ENCODE peak calls at places on chromosomes 3 and 15, in ten cellular contexts. One of them, this sample, is unnamed.

GRCh38 chr3:190120161-190121060 is at the start of gene P3H2:
- DNase-seq in caudate nucleus: peak
- DNase-seq in Panc1: no peak
- DNase-seq in left lung: peak
- DNase-seq in Jurkat, Clone E6-1: no peak
- DNase-seq in fibroblast of mammary gland: peak
- DNase-seq in EL: peak
- DNase-seq in stimulated activated CD4-positive, alpha-beta T cell treated with anti-CD3 and anti-CD28 coated beads, Interleukin-2, amount 100 ng/mL, for 4 hours: no peak
- DNase-seq in M059J: peak
- DNase-seq in PC-3: peak
- DNase-seq in this sample: peak

GRCh38 chr3:4033296-4033695 is 234.1 kb downstream of the LRRN1 start:
- DNase-seq in caudate nucleus: no peak
- DNase-seq in Panc1: no peak
- DNase-seq in left lung: no peak
- DNase-seq in Jurkat, Clone E6-1: no peak
- DNase-seq in fibroblast of mammary gland: no peak
- DNase-seq in EL: no peak
- DNase-seq in stimulated activated CD4-positive, alpha-beta T cell treated with anti-CD3 and anti-CD28 coated beads, Interleukin-2, amount 100 ng/mL, for 4 hours: no peak
- DNase-seq in M059J: no peak
- DNase-seq in PC-3: no peak
- DNase-seq in this sample: no peak

GRCh38 chr3:194351080-194351672 is at the start of gene CPN2:
- DNase-seq in caudate nucleus: no peak
- DNase-seq in Panc1: no peak
- DNase-seq in left lung: no peak
- DNase-seq in Jurkat, Clone E6-1: no peak
- DNase-seq in fibroblast of mammary gland: no peak
- DNase-seq in EL: no peak
- DNase-seq in stimulated activated CD4-positive, alpha-beta T cell treated with anti-CD3 and anti-CD28 coated beads, Interleukin-2, amount 100 ng/mL, for 4 hours: no peak
- DNase-seq in M059J: no peak
- DNase-seq in PC-3: no peak
- DNase-seq in this sample: no peak

GRCh38 chr3:31423522-31423921 is 109.2 kb upstream of the STT3B start:
- DNase-seq in caudate nucleus: no peak
- DNase-seq in Panc1: no peak
- DNase-seq in left lung: no peak
- DNase-seq in Jurkat, Clone E6-1: no peak
- DNase-seq in fibroblast of mammary gland: peak
- DNase-seq in EL: peak
- DNase-seq in stimulated activated CD4-positive, alpha-beta T cell treated with anti-CD3 and anti-CD28 coated beads, Interleukin-2, amount 100 ng/mL, for 4 hours: no peak
- DNase-seq in M059J: peak
- DNase-seq in PC-3: no peak
- DNase-seq in this sample: no peak

GRCh38 chr3:173513123-173513522 is 115.6 kb downstream of the NLGN1 start:
- DNase-seq in caudate nucleus: no peak
- DNase-seq in Panc1: no peak
- DNase-seq in left lung: no peak
- DNase-seq in Jurkat, Clone E6-1: no peak
- DNase-seq in fibroblast of mammary gland: no peak
- DNase-seq in EL: no peak
- DNase-seq in stimulated activated CD4-positive, alpha-beta T cell treated with anti-CD3 and anti-CD28 coated beads, Interleukin-2, amount 100 ng/mL, for 4 hours: no peak
- DNase-seq in M059J: no peak
- DNase-seq in PC-3: no peak
- DNase-seq in this sample: no peak

GRCh38 chr3:3065876-3066275 is 44.3 kb downstream of the IL5RA start:
- DNase-seq in caudate nucleus: no peak
- DNase-seq in Panc1: no peak
- DNase-seq in left lung: no peak
- DNase-seq in Jurkat, Clone E6-1: no peak
- DNase-seq in fibroblast of mammary gland: peak
- DNase-seq in EL: no peak
- DNase-seq in stimulated activated CD4-positive, alpha-beta T cell treated with anti-CD3 and anti-CD28 coated beads, Interleukin-2, amount 100 ng/mL, for 4 hours: no peak
- DNase-seq in M059J: peak
- DNase-seq in PC-3: peak
- DNase-seq in this sample: no peak

GRCh38 chr3:188367741-188368140 is 213.8 kb downstream of the LPP start:
- DNase-seq in caudate nucleus: no peak
- DNase-seq in Panc1: no peak
- DNase-seq in left lung: no peak
- DNase-seq in Jurkat, Clone E6-1: no peak
- DNase-seq in fibroblast of mammary gland: no peak
- DNase-seq in EL: no peak
- DNase-seq in stimulated activated CD4-positive, alpha-beta T cell treated with anti-CD3 and anti-CD28 coated beads, Interleukin-2, amount 100 ng/mL, for 4 hours: no peak
- DNase-seq in M059J: no peak
- DNase-seq in PC-3: no peak
- DNase-seq in this sample: no peak

GRCh38 chr3:114792159-114792918 is 354.7 kb downstream of the ZBTB20 start:
- DNase-seq in caudate nucleus: no peak
- DNase-seq in Panc1: no peak
- DNase-seq in left lung: no peak
- DNase-seq in Jurkat, Clone E6-1: no peak
- DNase-seq in fibroblast of mammary gland: no peak
- DNase-seq in EL: no peak
- DNase-seq in stimulated activated CD4-positive, alpha-beta T cell treated with anti-CD3 and anti-CD28 coated beads, Interleukin-2, amount 100 ng/mL, for 4 hours: no peak
- DNase-seq in M059J: no peak
- DNase-seq in PC-3: no peak
- DNase-seq in this sample: no peak

GRCh38 chr15:81939604-81940440 is 106.0 kb downstream of the MEX3B start:
- DNase-seq in caudate nucleus: no peak
- DNase-seq in Panc1: peak
- DNase-seq in left lung: no peak
- DNase-seq in Jurkat, Clone E6-1: peak
- DNase-seq in fibroblast of mammary gland: peak
- DNase-seq in EL: peak
- DNase-seq in stimulated activated CD4-positive, alpha-beta T cell treated with anti-CD3 and anti-CD28 coated beads, Interleukin-2, amount 100 ng/mL, for 4 hours: no peak
- DNase-seq in M059J: no peak
- DNase-seq in PC-3: peak
- DNase-seq in this sample: peak

GRCh38 chr3:10352146-10352911 is 31.4 kb upstream of the SEC13 start:
- DNase-seq in caudate nucleus: no peak
- DNase-seq in Panc1: no peak
- DNase-seq in left lung: peak
- DNase-seq in Jurkat, Clone E6-1: no peak
- DNase-seq in fibroblast of mammary gland: peak
- DNase-seq in EL: peak
- DNase-seq in stimulated activated CD4-positive, alpha-beta T cell treated with anti-CD3 and anti-CD28 coated beads, Interleukin-2, amount 100 ng/mL, for 4 hours: no peak
- DNase-seq in M059J: peak
- DNase-seq in PC-3: peak
- DNase-seq in this sample: no peak

GRCh38 chr15:47618216-47618615 is 99.1 kb upstream of the SEMA6D start:
- DNase-seq in caudate nucleus: peak
- DNase-seq in Panc1: no peak
- DNase-seq in left lung: no peak
- DNase-seq in Jurkat, Clone E6-1: no peak
- DNase-seq in fibroblast of mammary gland: no peak
- DNase-seq in EL: no peak
- DNase-seq in stimulated activated CD4-positive, alpha-beta T cell treated with anti-CD3 and anti-CD28 coated beads, Interleukin-2, amount 100 ng/mL, for 4 hours: no peak
- DNase-seq in M059J: no peak
- DNase-seq in PC-3: no peak
- DNase-seq in this sample: no peak

GRCh38 chr15:70494861-70495571 is 268.3 kb downstream of the UACA start:
- DNase-seq in caudate nucleus: no peak
- DNase-seq in Panc1: peak
- DNase-seq in left lung: no peak
- DNase-seq in Jurkat, Clone E6-1: no peak
- DNase-seq in fibroblast of mammary gland: peak
- DNase-seq in EL: peak
- DNase-seq in stimulated activated CD4-positive, alpha-beta T cell treated with anti-CD3 and anti-CD28 coated beads, Interleukin-2, amount 100 ng/mL, for 4 hours: no peak
- DNase-seq in M059J: peak
- DNase-seq in PC-3: peak
- DNase-seq in this sample: peak

GRCh38 chr3:184417619-184418327 is 37.9 kb downstream of the CHRD start:
- DNase-seq in caudate nucleus: no peak
- DNase-seq in Panc1: peak
- DNase-seq in left lung: peak
- DNase-seq in Jurkat, Clone E6-1: peak
- DNase-seq in fibroblast of mammary gland: peak
- DNase-seq in EL: peak
- DNase-seq in stimulated activated CD4-positive, alpha-beta T cell treated with anti-CD3 and anti-CD28 coated beads, Interleukin-2, amount 100 ng/mL, for 4 hours: peak
- DNase-seq in M059J: peak
- DNase-seq in PC-3: peak
- DNase-seq in this sample: peak

GRCh38 chr3:115960799-115961198 is 337.5 kb downstream of the GAP43 start:
- DNase-seq in caudate nucleus: peak
- DNase-seq in Panc1: no peak
- DNase-seq in left lung: no peak
- DNase-seq in Jurkat, Clone E6-1: peak
- DNase-seq in fibroblast of mammary gland: no peak
- DNase-seq in EL: no peak
- DNase-seq in stimulated activated CD4-positive, alpha-beta T cell treated with anti-CD3 and anti-CD28 coated beads, Interleukin-2, amount 100 ng/mL, for 4 hours: no peak
- DNase-seq in M059J: no peak
- DNase-seq in PC-3: no peak
- DNase-seq in this sample: no peak

GRCh38 chr15:92634046-92634445 is 21.5 kb downstream of the FAM174B start:
- DNase-seq in caudate nucleus: no peak
- DNase-seq in Panc1: no peak
- DNase-seq in left lung: no peak
- DNase-seq in Jurkat, Clone E6-1: no peak
- DNase-seq in fibroblast of mammary gland: no peak
- DNase-seq in EL: no peak
- DNase-seq in stimulated activated CD4-positive, alpha-beta T cell treated with anti-CD3 and anti-CD28 coated beads, Interleukin-2, amount 100 ng/mL, for 4 hours: no peak
- DNase-seq in M059J: peak
- DNase-seq in PC-3: no peak
- DNase-seq in this sample: no peak

GRCh38 chr15:68184616-68185470 is 20.3 kb downstream of the CALML4 start:
- DNase-seq in caudate nucleus: no peak
- DNase-seq in Panc1: no peak
- DNase-seq in left lung: no peak
- DNase-seq in Jurkat, Clone E6-1: no peak
- DNase-seq in fibroblast of mammary gland: no peak
- DNase-seq in EL: no peak
- DNase-seq in stimulated activated CD4-positive, alpha-beta T cell treated with anti-CD3 and anti-CD28 coated beads, Interleukin-2, amount 100 ng/mL, for 4 hours: no peak
- DNase-seq in M059J: no peak
- DNase-seq in PC-3: no peak
- DNase-seq in this sample: no peak

GRCh38 chr15:66229790-66230460 is 23.6 kb downstream of the MEGF11 start:
- DNase-seq in caudate nucleus: no peak
- DNase-seq in Panc1: no peak
- DNase-seq in left lung: no peak
- DNase-seq in Jurkat, Clone E6-1: no peak
- DNase-seq in fibroblast of mammary gland: no peak
- DNase-seq in EL: no peak
- DNase-seq in stimulated activated CD4-positive, alpha-beta T cell treated with anti-CD3 and anti-CD28 coated beads, Interleukin-2, amount 100 ng/mL, for 4 hours: no peak
- DNase-seq in M059J: no peak
- DNase-seq in PC-3: no peak
- DNase-seq in this sample: no peak

GRCh38 chr15:88185584-88185983 is 71.0 kb downstream of the NTRK3 start:
- DNase-seq in caudate nucleus: no peak
- DNase-seq in Panc1: no peak
- DNase-seq in left lung: no peak
- DNase-seq in Jurkat, Clone E6-1: no peak
- DNase-seq in fibroblast of mammary gland: no peak
- DNase-seq in EL: no peak
- DNase-seq in stimulated activated CD4-positive, alpha-beta T cell treated with anti-CD3 and anti-CD28 coated beads, Interleukin-2, amount 100 ng/mL, for 4 hours: no peak
- DNase-seq in M059J: no peak
- DNase-seq in PC-3: no peak
- DNase-seq in this sample: no peak

GRCh38 chr3:117443014-117443413 is 733.4 kb downstream of the TUSC7 start:
- DNase-seq in caudate nucleus: no peak
- DNase-seq in Panc1: no peak
- DNase-seq in left lung: no peak
- DNase-seq in Jurkat, Clone E6-1: no peak
- DNase-seq in fibroblast of mammary gland: peak
- DNase-seq in EL: no peak
- DNase-seq in stimulated activated CD4-positive, alpha-beta T cell treated with anti-CD3 and anti-CD28 coated beads, Interleukin-2, amount 100 ng/mL, for 4 hours: no peak
- DNase-seq in M059J: no peak
- DNase-seq in PC-3: no peak
- DNase-seq in this sample: no peak

GRCh38 chr15:80789296-80789695 is 10.1 kb downstream of the CEMIP start:
- DNase-seq in caudate nucleus: no peak
- DNase-seq in Panc1: no peak
- DNase-seq in left lung: no peak
- DNase-seq in Jurkat, Clone E6-1: no peak
- DNase-seq in fibroblast of mammary gland: peak
- DNase-seq in EL: peak
- DNase-seq in stimulated activated CD4-positive, alpha-beta T cell treated with anti-CD3 and anti-CD28 coated beads, Interleukin-2, amount 100 ng/mL, for 4 hours: no peak
- DNase-seq in M059J: peak
- DNase-seq in PC-3: no peak
- DNase-seq in this sample: no peak

GRCh38 chr15:38231430-38231829 is 21.2 kb upstream of the SPRED1 start:
- DNase-seq in caudate nucleus: peak
- DNase-seq in Panc1: no peak
- DNase-seq in left lung: no peak
- DNase-seq in Jurkat, Clone E6-1: no peak
- DNase-seq in fibroblast of mammary gland: no peak
- DNase-seq in EL: no peak
- DNase-seq in stimulated activated CD4-positive, alpha-beta T cell treated with anti-CD3 and anti-CD28 coated beads, Interleukin-2, amount 100 ng/mL, for 4 hours: no peak
- DNase-seq in M059J: no peak
- DNase-seq in PC-3: no peak
- DNase-seq in this sample: no peak

GRCh38 chr15:73631915-73632669 is 1.1 kb downstream of the NPTN start:
- DNase-seq in caudate nucleus: no peak
- DNase-seq in Panc1: no peak
- DNase-seq in left lung: no peak
- DNase-seq in Jurkat, Clone E6-1: no peak
- DNase-seq in fibroblast of mammary gland: peak
- DNase-seq in EL: peak
- DNase-seq in stimulated activated CD4-positive, alpha-beta T cell treated with anti-CD3 and anti-CD28 coated beads, Interleukin-2, amount 100 ng/mL, for 4 hours: no peak
- DNase-seq in M059J: peak
- DNase-seq in PC-3: peak
- DNase-seq in this sample: peak

GRCh38 chr15:99603828-99604227 is 38.0 kb downstream of the MEF2A start:
- DNase-seq in caudate nucleus: no peak
- DNase-seq in Panc1: no peak
- DNase-seq in left lung: no peak
- DNase-seq in Jurkat, Clone E6-1: no peak
- DNase-seq in fibroblast of mammary gland: no peak
- DNase-seq in EL: no peak
- DNase-seq in stimulated activated CD4-positive, alpha-beta T cell treated with anti-CD3 and anti-CD28 coated beads, Interleukin-2, amount 100 ng/mL, for 4 hours: no peak
- DNase-seq in M059J: no peak
- DNase-seq in PC-3: no peak
- DNase-seq in this sample: no peak

GRCh38 chr3:184168363-184169120 is 6.1 kb upstream of the AP2M1 start:
- DNase-seq in caudate nucleus: no peak
- DNase-seq in Panc1: no peak
- DNase-seq in left lung: no peak
- DNase-seq in Jurkat, Clone E6-1: no peak
- DNase-seq in fibroblast of mammary gland: peak
- DNase-seq in EL: peak
- DNase-seq in stimulated activated CD4-positive, alpha-beta T cell treated with anti-CD3 and anti-CD28 coated beads, Interleukin-2, amount 100 ng/mL, for 4 hours: no peak
- DNase-seq in M059J: peak
- DNase-seq in PC-3: peak
- DNase-seq in this sample: no peak

GRCh38 chr15:100201376-100202280 is 140.1 kb downstream of the ADAMTS17 start:
- DNase-seq in caudate nucleus: no peak
- DNase-seq in Panc1: no peak
- DNase-seq in left lung: no peak
- DNase-seq in Jurkat, Clone E6-1: peak
- DNase-seq in fibroblast of mammary gland: no peak
- DNase-seq in EL: no peak
- DNase-seq in stimulated activated CD4-positive, alpha-beta T cell treated with anti-CD3 and anti-CD28 coated beads, Interleukin-2, amount 100 ng/mL, for 4 hours: no peak
- DNase-seq in M059J: peak
- DNase-seq in PC-3: no peak
- DNase-seq in this sample: no peak

GRCh38 chr15:90545095-90545494 is 15.4 kb downstream of the CRTC3 start:
- DNase-seq in caudate nucleus: no peak
- DNase-seq in Panc1: no peak
- DNase-seq in left lung: no peak
- DNase-seq in Jurkat, Clone E6-1: no peak
- DNase-seq in fibroblast of mammary gland: peak
- DNase-seq in EL: no peak
- DNase-seq in stimulated activated CD4-positive, alpha-beta T cell treated with anti-CD3 and anti-CD28 coated beads, Interleukin-2, amount 100 ng/mL, for 4 hours: no peak
- DNase-seq in M059J: peak
- DNase-seq in PC-3: peak
- DNase-seq in this sample: no peak

GRCh38 chr3:155805204-155805801 is 775 bp downstream of the C3orf33 start:
- DNase-seq in caudate nucleus: no peak
- DNase-seq in Panc1: no peak
- DNase-seq in left lung: no peak
- DNase-seq in Jurkat, Clone E6-1: no peak
- DNase-seq in fibroblast of mammary gland: peak
- DNase-seq in EL: no peak
- DNase-seq in stimulated activated CD4-positive, alpha-beta T cell treated with anti-CD3 and anti-CD28 coated beads, Interleukin-2, amount 100 ng/mL, for 4 hours: peak
- DNase-seq in M059J: peak
- DNase-seq in PC-3: peak
- DNase-seq in this sample: no peak

GRCh38 chr15:33145447-33145846 is 49.1 kb downstream of the FMN1 start:
- DNase-seq in caudate nucleus: no peak
- DNase-seq in Panc1: no peak
- DNase-seq in left lung: no peak
- DNase-seq in Jurkat, Clone E6-1: no peak
- DNase-seq in fibroblast of mammary gland: no peak
- DNase-seq in EL: no peak
- DNase-seq in stimulated activated CD4-positive, alpha-beta T cell treated with anti-CD3 and anti-CD28 coated beads, Interleukin-2, amount 100 ng/mL, for 4 hours: no peak
- DNase-seq in M059J: no peak
- DNase-seq in PC-3: no peak
- DNase-seq in this sample: no peak